ENCODE peak calls at places on chromosomes 2 and 18, in eight cellular contexts. One of them, this sample, is unnamed.

GRCh38 chr2:99975386-99975785 is 167.0 kb downstream of the AFF3 start:
- DNase-seq in GM04504: no peak
- DNase-seq in MCF 10A: peak; percentile 62
- DNase-seq in stimulated activated CD4-positive, alpha-beta T cell treated with anti-CD3 and anti-CD28 coated beads, Interleukin-2, amount 100 ng/mL, for 48 hours: no peak
- DNase-seq in HEK293T: no peak
- DNase-seq in fibroblast of lung: peak; percentile 84
- DNase-seq in GM03348: peak; percentile 46
- DNase-seq in cardiac muscle cell: no peak
- DNase-seq in this sample: no peak

GRCh38 chr2:130896813-130897212 is 60.1 kb downstream of the ARHGEF4 start:
- DNase-seq in GM04504: no peak
- DNase-seq in MCF 10A: no peak
- DNase-seq in stimulated activated CD4-positive, alpha-beta T cell treated with anti-CD3 and anti-CD28 coated beads, Interleukin-2, amount 100 ng/mL, for 48 hours: no peak
- DNase-seq in HEK293T: no peak
- DNase-seq in fibroblast of lung: no peak
- DNase-seq in GM03348: no peak
- DNase-seq in cardiac muscle cell: no peak
- DNase-seq in this sample: no peak

GRCh38 chr2:219906114-219906693 is 278.8 kb downstream of the SLC4A3 start:
- DNase-seq in GM04504: no peak
- DNase-seq in MCF 10A: no peak
- DNase-seq in stimulated activated CD4-positive, alpha-beta T cell treated with anti-CD3 and anti-CD28 coated beads, Interleukin-2, amount 100 ng/mL, for 48 hours: no peak
- DNase-seq in HEK293T: no peak
- DNase-seq in fibroblast of lung: no peak
- DNase-seq in GM03348: no peak
- DNase-seq in cardiac muscle cell: no peak
- DNase-seq in this sample: no peak

GRCh38 chr18:46289931-46290330 is 185.7 kb downstream of the HAUS1 start:
- DNase-seq in GM04504: no peak
- DNase-seq in MCF 10A: no peak
- DNase-seq in stimulated activated CD4-positive, alpha-beta T cell treated with anti-CD3 and anti-CD28 coated beads, Interleukin-2, amount 100 ng/mL, for 48 hours: no peak
- DNase-seq in HEK293T: no peak
- DNase-seq in fibroblast of lung: no peak
- DNase-seq in GM03348: no peak
- DNase-seq in cardiac muscle cell: no peak
- DNase-seq in this sample: no peak

GRCh38 chr2:238379096-238379810 is 47.5 kb upstream of the ASB1 start:
- DNase-seq in GM04504: no peak
- DNase-seq in MCF 10A: no peak
- DNase-seq in stimulated activated CD4-positive, alpha-beta T cell treated with anti-CD3 and anti-CD28 coated beads, Interleukin-2, amount 100 ng/mL, for 48 hours: peak; percentile 11
- DNase-seq in HEK293T: no peak
- DNase-seq in fibroblast of lung: peak; percentile 92
- DNase-seq in GM03348: peak; percentile 55
- DNase-seq in cardiac muscle cell: no peak
- DNase-seq in this sample: no peak

GRCh38 chr2:100399714-100400113 is 17.8 kb downstream of the CHST10 start:
- DNase-seq in GM04504: no peak
- DNase-seq in MCF 10A: no peak
- DNase-seq in stimulated activated CD4-positive, alpha-beta T cell treated with anti-CD3 and anti-CD28 coated beads, Interleukin-2, amount 100 ng/mL, for 48 hours: no peak
- DNase-seq in HEK293T: no peak
- DNase-seq in fibroblast of lung: no peak
- DNase-seq in GM03348: no peak
- DNase-seq in cardiac muscle cell: no peak
- DNase-seq in this sample: no peak

GRCh38 chr2:107334311-107334710 is 448.3 kb upstream of the ST6GAL2 start:
- DNase-seq in GM04504: no peak
- DNase-seq in MCF 10A: no peak
- DNase-seq in stimulated activated CD4-positive, alpha-beta T cell treated with anti-CD3 and anti-CD28 coated beads, Interleukin-2, amount 100 ng/mL, for 48 hours: no peak
- DNase-seq in HEK293T: no peak
- DNase-seq in fibroblast of lung: peak; percentile 40
- DNase-seq in GM03348: peak; percentile 29
- DNase-seq in cardiac muscle cell: no peak
- DNase-seq in this sample: no peak

GRCh38 chr2:212938144-212938793 is 213.1 kb downstream of the IKZF2 start:
- DNase-seq in GM04504: no peak
- DNase-seq in MCF 10A: no peak
- DNase-seq in stimulated activated CD4-positive, alpha-beta T cell treated with anti-CD3 and anti-CD28 coated beads, Interleukin-2, amount 100 ng/mL, for 48 hours: no peak
- DNase-seq in HEK293T: no peak
- DNase-seq in fibroblast of lung: no peak
- DNase-seq in GM03348: no peak
- DNase-seq in cardiac muscle cell: no peak
- DNase-seq in this sample: no peak

GRCh38 chr2:134253804-134254203 is at the start of gene MGAT5:
- DNase-seq in GM04504: no peak
- DNase-seq in MCF 10A: peak; percentile 70
- DNase-seq in stimulated activated CD4-positive, alpha-beta T cell treated with anti-CD3 and anti-CD28 coated beads, Interleukin-2, amount 100 ng/mL, for 48 hours: no peak
- DNase-seq in HEK293T: no peak
- DNase-seq in fibroblast of lung: no peak
- DNase-seq in GM03348: no peak
- DNase-seq in cardiac muscle cell: no peak
- DNase-seq in this sample: peak; percentile 64

GRCh38 chr2:235534608-235535422 is 41.0 kb downstream of the AGAP1 start:
- DNase-seq in GM04504: no peak
- DNase-seq in MCF 10A: no peak
- DNase-seq in stimulated activated CD4-positive, alpha-beta T cell treated with anti-CD3 and anti-CD28 coated beads, Interleukin-2, amount 100 ng/mL, for 48 hours: no peak
- DNase-seq in HEK293T: no peak
- DNase-seq in fibroblast of lung: no peak
- DNase-seq in GM03348: no peak
- DNase-seq in cardiac muscle cell: no peak
- DNase-seq in this sample: no peak

GRCh38 chr2:215460682-215461081 is 24.8 kb upstream of the FN1 start:
- DNase-seq in GM04504: peak; percentile 72
- DNase-seq in MCF 10A: peak; percentile 35
- DNase-seq in stimulated activated CD4-positive, alpha-beta T cell treated with anti-CD3 and anti-CD28 coated beads, Interleukin-2, amount 100 ng/mL, for 48 hours: no peak
- DNase-seq in HEK293T: no peak
- DNase-seq in fibroblast of lung: peak; percentile 98
- DNase-seq in GM03348: peak; percentile 75
- DNase-seq in cardiac muscle cell: no peak
- DNase-seq in this sample: no peak

GRCh38 chr2:68141875-68142274 is 15.8 kb upstream of the PNO1 start:
- DNase-seq in GM04504: no peak
- DNase-seq in MCF 10A: no peak
- DNase-seq in stimulated activated CD4-positive, alpha-beta T cell treated with anti-CD3 and anti-CD28 coated beads, Interleukin-2, amount 100 ng/mL, for 48 hours: no peak
- DNase-seq in HEK293T: no peak
- DNase-seq in fibroblast of lung: no peak
- DNase-seq in GM03348: no peak
- DNase-seq in cardiac muscle cell: no peak
- DNase-seq in this sample: no peak

GRCh38 chr2:213188971-213189899 is 37.8 kb upstream of the IKZF2 start:
- DNase-seq in GM04504: no peak
- DNase-seq in MCF 10A: no peak
- DNase-seq in stimulated activated CD4-positive, alpha-beta T cell treated with anti-CD3 and anti-CD28 coated beads, Interleukin-2, amount 100 ng/mL, for 48 hours: no peak
- DNase-seq in HEK293T: no peak
- DNase-seq in fibroblast of lung: peak; percentile 54
- DNase-seq in GM03348: peak; percentile 49
- DNase-seq in cardiac muscle cell: peak; percentile 49
- DNase-seq in this sample: no peak

GRCh38 chr18:75156831-75157230 is 52.1 kb downstream of the PTGR3 start:
- DNase-seq in GM04504: no peak
- DNase-seq in MCF 10A: no peak
- DNase-seq in stimulated activated CD4-positive, alpha-beta T cell treated with anti-CD3 and anti-CD28 coated beads, Interleukin-2, amount 100 ng/mL, for 48 hours: no peak
- DNase-seq in HEK293T: no peak
- DNase-seq in fibroblast of lung: no peak
- DNase-seq in GM03348: no peak
- DNase-seq in cardiac muscle cell: no peak
- DNase-seq in this sample: no peak

GRCh38 chr2:84904717-84905174 is 710 bp upstream of the TMSB10 start:
- DNase-seq in GM04504: no peak
- DNase-seq in MCF 10A: peak; percentile 70
- DNase-seq in stimulated activated CD4-positive, alpha-beta T cell treated with anti-CD3 and anti-CD28 coated beads, Interleukin-2, amount 100 ng/mL, for 48 hours: no peak
- DNase-seq in HEK293T: peak; percentile 50
- DNase-seq in fibroblast of lung: peak; percentile 71
- DNase-seq in GM03348: peak; percentile 52
- DNase-seq in cardiac muscle cell: peak; percentile 66
- DNase-seq in this sample: peak; percentile 90